ENCODE peak calls at places on chromosomes 2 and 18, in ten cellular contexts. Z, R, K, J, D, V, Y, G, X and T are unnamed samples.

GRCh38 chr2:223054193-223054781 is 2.3 kb downstream of the KCNE4 start:
- DNase-seq in Z (no peak), R (peak), K (no peak), J (peak), D (no peak), V (no peak), Y (no peak), G (no peak), X (no peak), T (no peak)

GRCh38 chr2:96913398-96914202 is 43.7 kb upstream of the SEMA4C start:
- DNase-seq in Z (no peak), R (no peak), K (no peak), J (no peak), D (no peak), V (no peak), Y (no peak), G (no peak), X (no peak), T (no peak)

GRCh38 chr2:220466251-220466691 is 838.8 kb downstream of the SLC4A3 start:
- DNase-seq in Z (no peak), R (no peak), K (no peak), J (no peak), D (no peak), V (no peak), Y (no peak), G (no peak), X (no peak), T (no peak)

GRCh38 chr2:173749315-173749714 is 215.9 kb downstream of the SP3 start:
- DNase-seq in Z (no peak), R (no peak), K (peak), J (no peak), D (no peak), V (no peak), Y (peak), G (no peak), X (no peak), T (no peak)

GRCh38 chr18:58838946-58839345 is 25.7 kb upstream of the ZNF532 start:
- DNase-seq in Z (no peak), R (no peak), K (no peak), J (no peak), D (no peak), V (no peak), Y (no peak), G (no peak), X (no peak), T (no peak)

GRCh38 chr2:47903781-47904447 is 2.4 kb downstream of the FBXO11 start:
- DNase-seq in Z (no peak), R (no peak), K (no peak), J (no peak), D (no peak), V (no peak), Y (no peak), G (no peak), X (no peak), T (no peak)

GRCh38 chr2:41928593-41928992 is 119.2 kb upstream of the PKDCC start:
- DNase-seq in Z (no peak), R (no peak), K (peak), J (no peak), D (no peak), V (no peak), Y (peak), G (no peak), X (no peak), T (no peak)

GRCh38 chr18:26654173-26655009 is 106.0 kb upstream of the KCTD1 start:
- DNase-seq in Z (no peak), R (no peak), K (no peak), J (no peak), D (no peak), V (no peak), Y (no peak), G (no peak), X (no peak), T (no peak)

GRCh38 chr18:48792141-48792540 is 158.6 kb downstream of the SMAD7 start:
- DNase-seq in Z (no peak), R (peak), K (no peak), J (peak), D (no peak), V (no peak), Y (no peak), G (no peak), X (no peak), T (no peak)

GRCh38 chr2:154686162-154686561 is 12.3 kb upstream of the KCNJ3 start:
- DNase-seq in Z (no peak), R (no peak), K (no peak), J (no peak), D (no peak), V (no peak), Y (no peak), G (no peak), X (no peak), T (no peak)

GRCh38 chr2:108916397-108917077 is 72.5 kb downstream of the EDAR start:
- DNase-seq in Z (no peak), R (peak), K (no peak), J (no peak), D (no peak), V (no peak), Y (no peak), G (no peak), X (no peak), T (no peak)

GRCh38 chr18:13392899-13393298 is 174.3 kb downstream of the LDLRAD4 start:
- DNase-seq in Z (no peak), R (no peak), K (no peak), J (no peak), D (no peak), V (no peak), Y (no peak), G (no peak), X (no peak), T (no peak)

GRCh38 chr2:7324706-7325105 is 407.5 kb downstream of the RNF144A start:
- DNase-seq in Z (no peak), R (no peak), K (no peak), J (no peak), D (no peak), V (no peak), Y (no peak), G (no peak), X (no peak), T (no peak)

GRCh38 chr2:36358317-36358659 is 2.7 kb downstream of the CRIM1 start:
- DNase-seq in Z (no peak), R (no peak), K (no peak), J (no peak), D (no peak), V (no peak), Y (no peak), G (no peak), X (no peak), T (no peak)

GRCh38 chr2:43178602-43179542 is 47.5 kb downstream of the ZFP36L2 start:
- DNase-seq in Z (no peak), R (peak), K (peak), J (peak), D (peak), V (peak), Y (peak), G (no peak), X (peak), T (no peak)

GRCh38 chr2:48767330-48767729 is 11.8 kb upstream of the LHCGR start:
- DNase-seq in Z (no peak), R (no peak), K (no peak), J (no peak), D (no peak), V (no peak), Y (no peak), G (no peak), X (peak), T (no peak)

GRCh38 chr2:232882085-232882484 is 12.0 kb downstream of the SNORC start:
- DNase-seq in Z (no peak), R (no peak), K (no peak), J (no peak), D (no peak), V (no peak), Y (no peak), G (no peak), X (no peak), T (no peak)
- TF ChIP-seq CTCF in Z (no peak), R (no peak), K (no peak), J (no peak), D (no peak), V (no peak), Y (no peak), G (no peak), X (no peak), T (no peak)

GRCh38 chr2:240999873-241000541 is 1.6 kb downstream of the SNED1 start:
- DNase-seq in Z (no peak), R (peak), K (no peak), J (peak), D (no peak), V (no peak), Y (no peak), G (peak), X (no peak), T (peak)
- TF ChIP-seq CTCF in Z (no peak), R (no peak), K (no peak), J (no peak), D (no peak), V (no peak), Y (no peak), G (no peak), X (no peak), T (no peak)

GRCh38 chr2:10305715-10306114 is 3.0 kb downstream of the HPCAL1 start:
- DNase-seq in Z (no peak), R (no peak), K (no peak), J (no peak), D (no peak), V (peak), Y (no peak), G (no peak), X (peak), T (no peak)
- TF ChIP-seq CTCF in Z (no peak), R (no peak), K (no peak), J (no peak), D (no peak), V (no peak), Y (peak), G (no peak), X (no peak), T (no peak)

GRCh38 chr2:50347355-50348044 is 684.4 kb downstream of the NRXN1 start:
- DNase-seq in Z (no peak), R (no peak), K (no peak), J (no peak), D (no peak), V (no peak), Y (no peak), G (no peak), X (peak), T (no peak)

GRCh38 chr2:50345691-50346090 is 686.2 kb downstream of the NRXN1 start:
- DNase-seq in Z (no peak), R (no peak), K (no peak), J (no peak), D (no peak), V (no peak), Y (no peak), G (no peak), X (no peak), T (no peak)

GRCh38 chr2:50344509-50345106 is 687.3 kb downstream of the NRXN1 start:
- DNase-seq in Z (no peak), R (no peak), K (no peak), J (no peak), D (no peak), V (no peak), Y (no peak), G (no peak), X (peak), T (no peak)

GRCh38 chr2:50346586-50347351 is 685.2 kb downstream of the NRXN1 start:
- DNase-seq in Z (no peak), R (no peak), K (no peak), J (no peak), D (no peak), V (no peak), Y (no peak), G (no peak), X (peak), T (no peak)

GRCh38 chr2:50346104-50346503 is 685.8 kb downstream of the NRXN1 start:
- DNase-seq in Z (no peak), R (peak), K (no peak), J (no peak), D (no peak), V (no peak), Y (no peak), G (no peak), X (peak), T (no peak)
- TF ChIP-seq CTCF in Z (no peak), R (no peak), K (no peak), J (no peak), D (no peak), V (no peak), Y (no peak), G (no peak), X (no peak), T (no peak)

DNA sequence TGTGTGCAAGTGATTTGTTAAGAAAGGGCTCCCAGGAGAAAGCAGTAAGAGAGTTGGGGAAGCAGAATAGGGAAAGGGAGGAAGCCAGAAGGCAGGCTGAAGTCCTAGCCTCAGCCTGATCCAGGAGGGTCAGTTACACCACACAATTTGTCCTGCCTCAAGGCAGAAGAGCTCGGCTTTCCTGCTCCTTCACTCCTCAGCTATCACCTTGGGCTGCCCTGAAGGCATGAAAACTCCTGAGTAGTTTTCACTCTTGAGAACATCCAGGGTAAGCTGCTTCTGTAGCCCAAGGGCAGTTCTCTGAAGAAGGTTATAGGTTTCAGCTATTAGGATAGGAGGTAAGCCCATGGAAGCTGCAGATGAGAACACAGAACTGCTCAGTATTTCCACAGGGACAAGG is 47.4 kb upstream of the ANKRD44 start:
- DNase-seq in Z (no peak), R (no peak), K (no peak), J (no peak), D (no peak), V (no peak), Y (no peak), G (no peak), X (no peak), T (no peak)
- TF ChIP-seq CTCF in Z (no peak), R (no peak), K (no peak), J (no peak), D (no peak), V (no peak), Y (no peak), G (no peak), X (no peak), T (no peak)